ENCODE peak calls at places on chromosome 1, in seven cellular contexts. H is mucosa of descending colon, Z is ovary, W is AG09309, R is tibial nerve, S is A549, U is AG10803. J is an unnamed sample.

GRCh38 chr1:74731399-74732052 is 1.3 kb downstream of the CRYZ start:
- DNase-seq in H (peak), Z (no peak), W (no peak), R (no peak), S (peak), U (no peak), J (no peak)

GRCh38 chr1:89780721-89781120 is 40.1 kb upstream of the LRRC8D start:
- DNase-seq in H (no peak), Z (no peak), W (peak), R (no peak), S (peak), U (peak), J (no peak)

GRCh38 chr1:150009604-150010387 is 730 bp downstream of the OTUD7B start:
- DNase-seq in H (peak), Z (peak), W (peak), R (no peak), S (peak), U (peak), J (no peak)

GRCh38 chr1:93801471-93801870 is 77.5 kb downstream of the DNTTIP2 start:
- DNase-seq in H (no peak), Z (no peak), W (no peak), R (no peak), S (peak), U (no peak), J (no peak)

GRCh38 chr1:51044834-51045233 is 57.2 kb upstream of the C1orf185 start:
- DNase-seq in H (no peak), Z (no peak), W (no peak), R (no peak), S (no peak), U (peak), J (no peak)

GRCh38 chr1:58783090-58783992 is 506 bp downstream of the JUN start:
- DNase-seq in H (peak), Z (peak), W (no peak), R (peak), S (peak), U (peak), J (peak)

GRCh38 chr1:110076789-110077500 is 6.5 kb upstream of the ALX3 start:
- DNase-seq in H (no peak), Z (no peak), W (no peak), R (no peak), S (no peak), U (no peak), J (no peak)

GRCh38 chr1:68453060-68453665 is 3.4 kb upstream of the RPE65 start:
- DNase-seq in H (no peak), Z (no peak), W (no peak), R (no peak), S (no peak), U (no peak), J (no peak)

GRCh38 chr1:234486858-234487830 is 8.2 kb upstream of the TARBP1 start:
- DNase-seq in H (peak), Z (peak), W (no peak), R (no peak), S (peak), U (peak), J (no peak)

GRCh38 chr1:33182452-33182851 is 609 bp upstream of the TRIM62 start:
- DNase-seq in H (peak), Z (peak), W (no peak), R (no peak), S (no peak), U (peak), J (no peak)

GRCh38 chr1:222991177-222991576 is 151.9 kb downstream of the TLR5 start:
- DNase-seq in H (no peak), Z (no peak), W (no peak), R (no peak), S (no peak), U (no peak), J (no peak)

GRCh38 chr1:62282909-62283308 is 36.3 kb downstream of the KANK4 start:
- DNase-seq in H (no peak), Z (no peak), W (no peak), R (no peak), S (no peak), U (no peak), J (no peak)

GRCh38 chr1:921011-921837 is 2.5 kb upstream of the SAMD11 start:
- DNase-seq in H (peak), Z (peak), W (no peak), R (no peak), S (peak), U (peak), J (peak)

GRCh38 chr1:199404191-199404590 is 623.3 kb upstream of the NR5A2 start:
- DNase-seq in H (no peak), Z (no peak), W (no peak), R (no peak), S (no peak), U (peak), J (no peak)

GRCh38 chr1:48870596-48870995 is 93.9 kb upstream of the BEND5 start:
- DNase-seq in H (no peak), Z (no peak), W (no peak), R (no peak), S (peak), U (no peak), J (no peak)

GRCh38 chr1:50425376-50426107 is 2.3 kb upstream of the DMRTA2 start:
- DNase-seq in H (no peak), Z (no peak), W (no peak), R (no peak), S (peak), U (peak), J (peak)

GRCh38 chr1:20410555-20410954 is 75.5 kb downstream of the CAMK2N1 start:
- DNase-seq in H (no peak), Z (no peak), W (no peak), R (no peak), S (no peak), U (peak), J (no peak)

GRCh38 chr1:61742620-61743431 is 546 bp downstream of the PATJ start:
- DNase-seq in H (peak), Z (peak), W (peak), R (peak), S (peak), U (peak), J (peak)

GRCh38 chr1:169108897-169109560 is 2.5 kb downstream of the ATP1B1 start:
- DNase-seq in H (peak), Z (no peak), W (no peak), R (no peak), S (peak), U (no peak), J (no peak)

GRCh38 chr1:175204285-175204684 is 11.7 kb upstream of the KIAA0040 start:
- DNase-seq in H (no peak), Z (no peak), W (no peak), R (no peak), S (no peak), U (no peak), J (no peak)

GRCh38 chr1:101996830-101997485 is at the start of gene OLFM3:
- DNase-seq in H (peak), Z (no peak), W (no peak), R (no peak), S (no peak), U (no peak), J (peak)

GRCh38 chr1:66729130-66729922 is 22.9 kb upstream of the DYNLT5 start:
- DNase-seq in H (no peak), Z (no peak), W (no peak), R (no peak), S (no peak), U (no peak), J (no peak)

GRCh38 chr1:204288061-204288588 is 71.6 kb downstream of the PLEKHA6 start:
- DNase-seq in H (peak), Z (peak), W (no peak), R (no peak), S (peak), U (no peak), J (peak)

GRCh38 chr1:70990460-70991253 is 57.0 kb downstream of the PTGER3 start:
- DNase-seq in H (no peak), Z (no peak), W (no peak), R (no peak), S (no peak), U (no peak), J (no peak)

GRCh38 chr1:86706018-86706417 is 1.6 kb downstream of the SH3GLB1 start:
- DNase-seq in H (no peak), Z (no peak), W (no peak), R (no peak), S (no peak), U (no peak), J (no peak)

GRCh38 chr1:17777818-17778217 is 22.7 kb downstream of the ACTL8 start:
- DNase-seq in H (no peak), Z (no peak), W (no peak), R (no peak), S (no peak), U (no peak), J (no peak)

GRCh38 chr1:16151985-16152384 is 3.9 kb downstream of the EPHA2 start:
- DNase-seq in H (no peak), Z (no peak), W (no peak), R (no peak), S (no peak), U (no peak), J (no peak)

DNA sequence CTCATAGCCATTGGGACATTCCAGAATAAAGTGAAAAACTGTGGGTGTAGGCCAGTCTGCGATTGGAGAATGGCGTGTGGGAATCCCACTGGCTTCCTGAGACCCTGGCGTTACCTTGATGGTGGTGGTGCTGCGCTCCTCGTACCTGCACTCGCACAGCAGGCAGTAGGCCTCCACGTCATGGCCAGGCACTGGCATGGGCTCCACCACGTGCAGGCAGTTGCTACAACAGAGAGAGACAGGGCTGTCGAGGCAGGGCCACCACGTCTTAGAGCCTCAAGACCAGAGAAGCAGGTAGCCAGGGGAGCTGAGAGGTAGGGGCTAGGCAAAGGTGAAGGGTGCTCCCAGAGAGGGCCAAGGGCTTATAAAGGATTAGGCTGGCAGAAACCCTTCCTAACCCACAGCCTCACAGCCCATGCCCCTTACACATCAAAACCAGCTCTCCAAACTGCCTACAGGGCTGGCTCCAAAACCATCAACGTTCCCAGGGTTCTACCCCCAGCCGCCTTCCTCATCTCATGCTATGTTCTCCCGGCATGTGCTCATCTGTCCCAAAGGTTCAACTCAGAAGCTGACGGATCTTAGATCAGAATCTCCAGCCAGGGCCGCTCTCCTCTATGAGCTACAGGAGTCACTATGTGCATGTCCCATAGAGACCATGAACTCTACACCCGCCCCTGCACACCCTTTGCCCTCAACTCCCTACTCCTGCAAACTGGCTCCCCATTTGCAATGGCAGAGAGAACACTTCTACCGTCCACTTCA is 7.5 kb downstream of the TMEM9 start:
- DNase-seq in H (no peak), Z (no peak), W (no peak), R (no peak), S (no peak), U (no peak), J (no peak)
- TF ChIP-seq CTCF in H (no peak), Z (no peak), W (no peak), R (no peak), S (no peak), U (no peak), J (no peak)

GRCh38 chr1:78667939-78668338 is 18.3 kb downstream of the IFI44 start:
- DNase-seq in H (no peak), Z (no peak), W (no peak), R (no peak), S (no peak), U (peak), J (no peak)
- TF ChIP-seq CTCF in H (no peak), Z (no peak), W (no peak), R (no peak), S (no peak), U (no peak), J (no peak)

GRCh38 chr1:95453053-95453452 is 219.0 kb downstream of the RWDD3 start:
- DNase-seq in H (no peak), Z (no peak), W (no peak), R (no peak), S (no peak), U (no peak), J (no peak)

GRCh38 chr1:95451904-95452303 is 217.9 kb downstream of the RWDD3 start:
- DNase-seq in H (no peak), Z (no peak), W (no peak), R (no peak), S (no peak), U (no peak), J (no peak)

DNA sequence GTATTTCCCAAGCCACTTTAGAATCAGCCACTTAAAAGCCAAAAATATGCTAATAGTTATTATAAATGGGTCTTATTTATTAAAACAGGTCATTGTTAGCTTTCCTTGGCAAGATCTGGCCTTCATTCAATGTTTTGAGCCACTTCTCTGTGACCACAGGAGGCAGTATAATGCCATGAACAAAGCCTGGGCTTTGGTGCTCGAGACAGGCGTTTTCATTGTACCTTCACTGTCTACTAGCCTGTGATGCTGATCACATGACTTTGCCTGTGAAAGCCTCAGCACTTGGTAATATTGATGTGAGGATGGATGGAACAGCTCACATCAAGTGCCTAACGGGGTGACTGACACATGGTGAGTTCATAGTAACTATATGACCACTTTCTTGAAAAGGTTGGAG is 217.0 kb downstream of the RWDD3 start:
- DNase-seq in H (no peak), Z (no peak), W (no peak), R (no peak), S (peak), U (no peak), J (no peak)
- TF ChIP-seq CTCF in H (no peak), Z (no peak), W (no peak), R (no peak), S (no peak), U (no peak), J (no peak)

DNA sequence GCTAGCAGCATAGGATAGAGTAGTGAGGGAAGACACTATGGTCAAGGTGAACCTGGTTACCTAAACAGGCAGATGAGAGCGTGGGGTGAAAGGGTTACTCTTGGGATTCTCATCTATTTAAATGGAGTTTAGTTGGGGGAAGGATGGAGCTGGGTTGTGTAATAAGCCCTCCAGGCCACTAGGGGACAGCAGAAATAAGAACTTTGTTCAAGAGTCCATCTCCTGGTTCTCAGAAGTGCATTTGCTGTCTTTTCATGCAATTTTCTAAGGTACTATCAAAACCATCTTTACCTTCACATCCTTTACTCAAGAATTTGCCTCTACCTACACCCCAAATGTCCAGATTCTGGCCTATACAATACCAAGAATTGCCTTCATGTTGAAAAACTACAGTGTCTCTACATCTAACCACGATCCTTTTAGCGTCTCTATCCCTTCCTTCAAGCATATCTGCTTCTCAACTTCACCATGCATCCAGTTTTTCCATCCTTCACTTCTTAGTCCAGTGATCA is 28.0 kb downstream of the SLAMF1 start:
- DNase-seq in H (no peak), Z (no peak), W (no peak), R (no peak), S (peak), U (no peak), J (no peak)
- TF ChIP-seq CTCF in H (no peak), Z (no peak), W (peak), R (no peak), S (peak), U (peak), J (peak)